ENCODE peak calls at places on chromosomes 4 and X, in six cellular contexts. I is testis, H is colonic mucosa, F is tibial nerve, Z is mesenchymal stem cell, D is tibial artery. A is an unnamed sample.

GRCh38 chrX:18833071-18833731 is 125.8 kb downstream of the PPEF1 start:
- DNase-seq in I (peak; percentile 56), H (no peak), F (peak; percentile 24), Z (no peak), D (peak; percentile 80), A (no peak)

GRCh38 chr4:164876680-164877324 is at the start of gene APELA:
- DNase-seq in I (no peak), H (no peak), F (no peak), Z (peak; percentile 29), D (no peak), A (peak; percentile 47)

GRCh38 chr4:119080721-119081541 is 54.7 kb upstream of the MYOZ2 start:
- DNase-seq in I (no peak), H (peak; percentile 58), F (no peak), Z (peak; percentile 20), D (no peak), A (no peak)

GRCh38 chr4:127965803-127966175 is 583 bp downstream of the ABHD18 start:
- DNase-seq in I (peak; percentile 75), H (peak; percentile 65), F (peak; percentile 23), Z (peak; percentile 40), D (peak; percentile 71), A (peak; percentile 64)

GRCh38 chrX:150663061-150663460 is 30.1 kb upstream of the MTMR1 start:
- DNase-seq in I (no peak), H (no peak), F (no peak), Z (no peak), D (no peak), A (no peak)

GRCh38 chr4:106062452-106062875 is 167.2 kb downstream of the NPNT start:
- DNase-seq in I (no peak), H (no peak), F (no peak), Z (peak; percentile 80), D (no peak), A (no peak)

GRCh38 chr4:85807247-85807915 is 332.4 kb downstream of the ARHGAP24 start:
- DNase-seq in I (no peak), H (no peak), F (no peak), Z (no peak), D (peak; percentile 74), A (no peak)

GRCh38 chr4:10151182-10151581 is 34.6 kb upstream of the WDR1 start:
- DNase-seq in I (no peak), H (no peak), F (no peak), Z (no peak), D (no peak), A (no peak)

GRCh38 chr4:24226667-24227066 is 336.8 kb upstream of the PPARGC1A start:
- DNase-seq in I (no peak), H (no peak), F (no peak), Z (peak; percentile 27), D (no peak), A (no peak)

GRCh38 chrX:130118396-130118795 is 8.1 kb upstream of the ELF4 start:
- DNase-seq in I (no peak), H (no peak), F (no peak), Z (peak; percentile 62), D (no peak), A (no peak)

GRCh38 chrX:105822138-105823091 is at the start of gene NRK:
- DNase-seq in I (peak; percentile 46), H (no peak), F (no peak), Z (peak; percentile 56), D (peak; percentile 63), A (no peak)

GRCh38 chr4:14289708-14290107 is 662.2 kb upstream of the BOD1L1 start:
- DNase-seq in I (no peak), H (no peak), F (no peak), Z (no peak), D (no peak), A (no peak)

GRCh38 chr4:54998991-54999390 is 126.4 kb downstream of the KDR start:
- DNase-seq in I (no peak), H (no peak), F (no peak), Z (peak; percentile 36), D (no peak), A (no peak)

GRCh38 chrX:20116087-20116574 is 576 bp downstream of the MAP7D2 start:
- DNase-seq in I (peak; percentile 12), H (no peak), F (no peak), Z (no peak), D (no peak), A (no peak)

GRCh38 chrX:151875270-151876026 is 37.2 kb upstream of the MAGEA4 start:
- DNase-seq in I (peak; percentile 22), H (no peak), F (no peak), Z (no peak), D (no peak), A (no peak)

GRCh38 chrX:74420194-74421035 is 878 bp upstream of the SLC16A2 start:
- DNase-seq in I (peak; percentile 49), H (peak; percentile 51), F (peak; percentile 30), Z (peak; percentile 57), D (peak; percentile 92), A (no peak)

GRCh38 chr4:129327637-129328036 is 231.7 kb downstream of the C4orf33 start:
- DNase-seq in I (no peak), H (no peak), F (no peak), Z (no peak), D (no peak), A (peak; percentile 14)

GRCh38 chr4:183140911-183141320 is 41.9 kb downstream of the WWC2 start:
- DNase-seq in I (no peak), H (no peak), F (no peak), Z (peak; percentile 54), D (no peak), A (no peak)

GRCh38 chrX:31271615-31272471 is 200.0 kb upstream of the FTHL17 start:
- DNase-seq in I (no peak), H (no peak), F (no peak), Z (no peak), D (no peak), A (no peak)

GRCh38 chr4:127604949-127605709 is 27.6 kb upstream of the INTU start:
- DNase-seq in I (no peak), H (no peak), F (no peak), Z (peak; percentile 39), D (no peak), A (no peak)

GRCh38 chr4:82401600-82401999 is 27.8 kb upstream of the HNRNPD start:
- DNase-seq in I (no peak), H (no peak), F (no peak), Z (no peak), D (no peak), A (no peak)

GRCh38 chr4:4969298-4969697 is 50.0 kb downstream of the CYTL1 start:
- DNase-seq in I (no peak), H (peak; percentile 40), F (peak; percentile 67), Z (peak; percentile 8), D (peak; percentile 89), A (no peak)

GRCh38 chrX:68750316-68750715 is 78.5 kb upstream of the EFNB1 start:
- DNase-seq in I (no peak), H (no peak), F (no peak), Z (no peak), D (no peak), A (no peak)

GRCh38 chr4:117064297-117064696 is 21.1 kb downstream of the TRAM1L1 start:
- DNase-seq in I (no peak), H (no peak), F (no peak), Z (no peak), D (no peak), A (no peak)

GRCh38 chr4:137531951-137532868 is at the start of gene PCDH18:
- DNase-seq in I (peak; percentile 94), H (peak; percentile 73), F (peak; percentile 96), Z (peak; percentile 97), D (peak; percentile 97), A (no peak)

GRCh38 chr4:108044951-108045686 is 55.4 kb downstream of the HADH start:
- DNase-seq in I (no peak), H (no peak), F (no peak), Z (no peak), D (no peak), A (no peak)

GRCh38 chrX:8579602-8580001 is 115.0 kb downstream of the VCX3B start:
- DNase-seq in I (no peak), H (no peak), F (no peak), Z (no peak), D (no peak), A (no peak)

GRCh38 chr4:146511381-146511780 is 10.4 kb downstream of the SLC10A7 start:
- DNase-seq in I (no peak), H (no peak), F (no peak), Z (no peak), D (no peak), A (no peak)

GRCh38 chrX:138847930-138848329 is 136.4 kb upstream of the FGF13 start:
- DNase-seq in I (no peak), H (no peak), F (peak; percentile 4), Z (peak; percentile 0), D (no peak), A (no peak)

DNA sequence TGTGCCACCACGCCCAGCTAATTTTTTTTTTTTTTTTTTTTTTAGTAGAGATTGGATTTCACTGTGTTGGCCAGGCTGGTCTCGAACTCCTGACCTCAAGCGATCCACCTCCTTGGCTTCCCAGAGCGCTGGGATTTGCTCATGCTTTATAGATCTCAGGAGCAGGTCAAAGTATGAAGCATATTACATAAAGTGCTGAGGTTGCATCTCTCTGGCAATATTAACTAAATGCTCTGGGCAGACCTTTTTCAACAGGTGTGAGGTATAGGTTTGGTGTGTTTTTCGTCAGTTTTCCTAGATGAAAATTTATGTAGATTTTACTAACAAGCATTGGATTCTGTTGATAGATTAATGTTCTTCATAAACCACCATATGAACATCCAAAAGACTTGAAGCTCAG is 19.3 kb upstream of the GCNA start:
- DNase-seq in I (no peak), H (no peak), F (no peak), Z (no peak), D (no peak), A (no peak)
- H3K4me3 ChIP-seq in I (no peak overlapping the region), H (no peak overlapping the region), F (no peak overlapping the region), Z (no peak overlapping the region), D (no peak overlapping the region), A (no peak overlapping the region)

DNA sequence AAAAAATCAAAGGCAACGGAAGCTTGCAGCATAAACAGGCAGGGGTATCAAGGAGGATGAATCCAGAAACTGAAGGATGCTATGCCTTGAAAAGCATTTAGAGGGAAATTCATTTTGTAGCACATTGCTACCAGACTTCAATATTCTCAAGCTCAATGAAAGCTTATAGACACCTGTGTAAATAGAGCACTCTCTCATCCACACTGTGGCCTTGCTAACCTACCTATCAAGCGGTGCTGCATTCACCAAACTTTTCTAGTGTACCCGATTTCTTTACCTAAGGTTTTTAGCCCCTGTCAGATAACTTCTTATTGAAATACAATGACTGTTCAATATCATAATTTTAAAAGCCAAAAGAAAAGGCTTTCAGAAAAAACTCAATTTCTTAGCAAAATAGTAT is 20.2 kb upstream of the HSD17B13 start:
- DNase-seq in I (no peak), H (no peak), F (no peak), Z (no peak), D (no peak), A (no peak)
- H3K27ac ChIP-seq in I (no peak overlapping the region), H (no peak overlapping the region), F (no peak overlapping the region), Z (no peak overlapping the region), D (peak overlapping the region; percentile 71), A (no peak overlapping the region)

DNA sequence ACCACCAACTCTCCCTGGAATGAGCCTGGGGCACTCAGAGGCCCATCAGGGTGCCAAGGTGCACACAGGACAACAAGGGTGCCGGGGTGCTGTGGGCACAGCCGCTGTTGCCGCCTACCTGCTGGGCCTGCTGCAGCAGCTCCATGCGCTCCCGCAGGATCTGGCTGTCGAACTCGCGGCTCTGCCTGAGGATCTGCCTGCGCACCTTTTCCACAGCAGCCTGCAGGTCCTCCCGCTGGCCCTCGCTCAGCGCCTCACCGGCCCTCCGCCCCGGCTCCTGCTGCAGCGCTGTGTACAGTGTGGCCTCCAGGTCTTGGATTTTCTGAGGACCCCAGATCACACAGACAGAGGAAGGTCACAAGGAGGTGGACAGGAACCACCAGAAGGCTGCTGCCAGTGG is 17.6 kb upstream of the C4orf50 start:
- DNase-seq in I (no peak), H (no peak), F (no peak), Z (no peak), D (no peak), A (no peak)
- H3K4me3 ChIP-seq in I (no peak overlapping the region), H (no peak overlapping the region), F (no peak overlapping the region), Z (no peak overlapping the region), D (no peak overlapping the region), A (no peak overlapping the region)

GRCh38 chr4:3240936-3241522 is 7.9 kb upstream of the MSANTD1 start:
- DNase-seq in I (no peak), H (no peak), F (no peak), Z (no peak), D (no peak), A (no peak)
- H3K27ac ChIP-seq in I (no peak overlapping the region), H (no peak overlapping the region), F (no peak overlapping the region), Z (no peak overlapping the region), D (no peak overlapping the region), A (no peak overlapping the region)

A was measured in HL-60.